ENCODE peak calls at places on chromosome X, in eight cellular contexts. V is activated B cell treated with CpG ODN at 0.5 μM for 24 hours; R is ACHN; M is fibroblast of pulmonary artery; O is glomerular endothelial cell; T is activated CD8-positive, alpha-beta memory T cell treated with anti-CD3 and anti-CD28 coated beads for 48 hours; G is Caco-2; L is hippocampal formation. S is an unnamed sample.

GRCh38 chrX:16585486-16586370 is 64.2 kb upstream of the S100G start:
- DNase-seq in V (no peak), R (no peak), M (no peak), O (no peak), T (no peak), G (no peak), L (no peak), S (no peak)

GRCh38 chrX:130253916-130254315 is 14.8 kb downstream of the ZNF280C start:
- DNase-seq in V (no peak), R (no peak), M (no peak), O (no peak), T (no peak), G (no peak), L (no peak), S (no peak)

GRCh38 chrX:102154900-102155805 is 624 bp downstream of the BEX5 start:
- DNase-seq in V (no peak), R (no peak), M (no peak), O (no peak), T (no peak), G (no peak), L (no peak), S (no peak)

GRCh38 chrX:50167366-50167765 is 33.4 kb downstream of the AKAP4 start:
- DNase-seq in V (no peak), R (no peak), M (no peak), O (no peak), T (no peak), G (no peak), L (no peak), S (no peak)

GRCh38 chrX:134520860-134521390 is 61.0 kb downstream of the HPRT1 start:
- DNase-seq in V (no peak), R (peak), M (peak), O (no peak), T (no peak), G (peak), L (no peak), S (peak)

GRCh38 chrX:7985568-7985967 is 58.4 kb upstream of the PNPLA4 start:
- DNase-seq in V (no peak), R (no peak), M (no peak), O (no peak), T (no peak), G (no peak), L (no peak), S (no peak)

GRCh38 chrX:39755152-39756032 is 342.4 kb downstream of the BCOR start:
- DNase-seq in V (no peak), R (peak), M (peak), O (no peak), T (no peak), G (peak), L (no peak), S (peak)

GRCh38 chrX:86148024-86148511 is at the start of gene DACH2:
- DNase-seq in V (peak), R (no peak), M (peak), O (no peak), T (peak), G (no peak), L (peak), S (no peak)

GRCh38 chrX:23304881-23305280 is 29.8 kb upstream of the PTCHD1 start:
- DNase-seq in V (no peak), R (no peak), M (no peak), O (no peak), T (no peak), G (no peak), L (no peak), S (no peak)

GRCh38 chrX:153504445-153505016 is 9.8 kb downstream of the BGN start:
- DNase-seq in V (no peak), R (no peak), M (no peak), O (no peak), T (no peak), G (no peak), L (no peak), S (no peak)

GRCh38 chrX:10199212-10199611 is 42.4 kb downstream of the CLCN4 start:
- DNase-seq in V (no peak), R (no peak), M (peak), O (no peak), T (no peak), G (no peak), L (no peak), S (no peak)

GRCh38 chrX:20947411-20947912 is 426.8 kb upstream of the CNKSR2 start:
- DNase-seq in V (no peak), R (no peak), M (no peak), O (no peak), T (no peak), G (peak), L (no peak), S (no peak)

GRCh38 chrX:2894885-2895292 is 34.2 kb downstream of the ARSD start:
- DNase-seq in V (no peak), R (no peak), M (peak), O (no peak), T (no peak), G (no peak), L (no peak), S (no peak)

GRCh38 chrX:118824173-118824782 is 654 bp downstream of the ZCCHC12 start:
- DNase-seq in V (no peak), R (no peak), M (no peak), O (no peak), T (no peak), G (peak), L (no peak), S (no peak)